ENCODE peak calls at places on chromosomes 1 and 21, in four cellular contexts. One of them, this sample, is unnamed.
A peak's percentile ranks its signal among the peaks of the same experiment; 100 is the strongest.

GRCh38 chr1:225114354-225114995 is 185.0 kb downstream of the DNAH14 start:
- DNase-seq in type B pancreatic cell: no peak
- DNase-seq in mammary epithelial cell: no peak
- DNase-seq in WTC11: no peak
- DNase-seq in this sample: no peak

GRCh38 chr1:180231506-180232420 is 1.7 kb downstream of the LHX4 start:
- DNase-seq in type B pancreatic cell: no peak
- DNase-seq in mammary epithelial cell: peak; percentile 65
- DNase-seq in WTC11: peak; percentile 70
- DNase-seq in this sample: no peak

GRCh38 chr1:180235502-180236239 is 5.6 kb downstream of the LHX4 start:
- DNase-seq in type B pancreatic cell: no peak
- DNase-seq in mammary epithelial cell: no peak
- DNase-seq in WTC11: no peak
- DNase-seq in this sample: no peak

GRCh38 chr1:46043491-46044017 is 88.9 kb downstream of the PIK3R3 start:
- DNase-seq in type B pancreatic cell: no peak
- DNase-seq in mammary epithelial cell: no peak
- DNase-seq in WTC11: peak; percentile 41
- DNase-seq in this sample: no peak

GRCh38 chr1:53062731-53063591 is 948 bp downstream of the PODN start:
- DNase-seq in type B pancreatic cell: peak; percentile 62
- DNase-seq in mammary epithelial cell: no peak
- DNase-seq in WTC11: peak; percentile 62
- DNase-seq in this sample: no peak

GRCh38 chr1:64343105-64343960 is 126.6 kb upstream of the CACHD1 start:
- DNase-seq in type B pancreatic cell: no peak
- DNase-seq in mammary epithelial cell: peak; percentile 99
- DNase-seq in WTC11: no peak
- DNase-seq in this sample: no peak

GRCh38 chr1:184504012-184504694 is 117.3 kb downstream of the C1orf21 start:
- DNase-seq in type B pancreatic cell: no peak
- DNase-seq in mammary epithelial cell: no peak
- DNase-seq in WTC11: no peak
- DNase-seq in this sample: no peak

GRCh38 chr1:183417691-183418491 is at the start of gene NMNAT2:
- DNase-seq in type B pancreatic cell: peak; percentile 68
- DNase-seq in mammary epithelial cell: no peak
- DNase-seq in WTC11: peak; percentile 65
- DNase-seq in this sample: no peak

GRCh38 chr1:54499097-54500029 is 48.7 kb upstream of the ACOT11 start:
- DNase-seq in type B pancreatic cell: no peak
- DNase-seq in mammary epithelial cell: peak; percentile 12
- DNase-seq in WTC11: peak; percentile 59
- DNase-seq in this sample: no peak

GRCh38 chr1:55217226-55217996 is 2.2 kb upstream of the USP24 start:
- DNase-seq in type B pancreatic cell: no peak
- DNase-seq in mammary epithelial cell: no peak
- DNase-seq in WTC11: no peak
- DNase-seq in this sample: peak; percentile 64

GRCh38 chr1:9842781-9843575 is 19.2 kb upstream of the CLSTN1 start:
- DNase-seq in type B pancreatic cell: no peak
- DNase-seq in mammary epithelial cell: no peak
- DNase-seq in WTC11: no peak
- DNase-seq in this sample: no peak

GRCh38 chr1:204885790-204886189 is 15.1 kb downstream of the NFASC start:
- DNase-seq in type B pancreatic cell: no peak
- DNase-seq in mammary epithelial cell: peak; percentile 75
- DNase-seq in WTC11: no peak
- DNase-seq in this sample: no peak

GRCh38 chr1:23169727-23170335 is 1.2 kb upstream of the LUZP1 start:
- DNase-seq in type B pancreatic cell: no peak
- DNase-seq in mammary epithelial cell: peak; percentile 89
- DNase-seq in WTC11: no peak
- DNase-seq in this sample: peak; percentile 66

GRCh38 chr1:110948038-110948810 is 15.5 kb downstream of the LRIF1 start:
- DNase-seq in type B pancreatic cell: no peak
- DNase-seq in mammary epithelial cell: peak; percentile 32
- DNase-seq in WTC11: no peak
- DNase-seq in this sample: no peak

GRCh38 chr1:41447995-41448770 is 36.3 kb downstream of the EDN2 start:
- DNase-seq in type B pancreatic cell: no peak
- DNase-seq in mammary epithelial cell: no peak
- DNase-seq in WTC11: no peak
- DNase-seq in this sample: peak; percentile 16

GRCh38 chr1:20837554-20838192 is 50.6 kb upstream of the HP1BP3 start:
- DNase-seq in type B pancreatic cell: no peak
- DNase-seq in mammary epithelial cell: no peak
- DNase-seq in WTC11: no peak
- DNase-seq in this sample: no peak

GRCh38 chr1:158527190-158527815 is 26.9 kb downstream of the OR6Y1 start:
- DNase-seq in type B pancreatic cell: no peak
- DNase-seq in mammary epithelial cell: peak; percentile 2
- DNase-seq in WTC11: no peak
- DNase-seq in this sample: no peak

GRCh38 chr1:198970919-198971318 is 332.1 kb downstream of the PTPRC start:
- DNase-seq in type B pancreatic cell: no peak
- DNase-seq in mammary epithelial cell: peak; percentile 53
- DNase-seq in WTC11: no peak
- DNase-seq in this sample: no peak

GRCh38 chr1:64378826-64379225 is 91.1 kb upstream of the CACHD1 start:
- DNase-seq in type B pancreatic cell: no peak
- DNase-seq in mammary epithelial cell: no peak
- DNase-seq in WTC11: peak; percentile 42
- DNase-seq in this sample: no peak

GRCh38 chr1:172298146-172298545 is 122.3 kb upstream of the C1orf105 start:
- DNase-seq in type B pancreatic cell: no peak
- DNase-seq in mammary epithelial cell: no peak
- DNase-seq in WTC11: no peak
- DNase-seq in this sample: no peak

GRCh38 chr1:58823481-58824010 is 39.7 kb upstream of the JUN start:
- DNase-seq in type B pancreatic cell: no peak
- DNase-seq in mammary epithelial cell: peak; percentile 88
- DNase-seq in WTC11: no peak
- DNase-seq in this sample: peak; percentile 52

GRCh38 chr1:32619701-32620485 is 30.5 kb downstream of the ZBTB8OS start:
- DNase-seq in type B pancreatic cell: no peak
- DNase-seq in mammary epithelial cell: no peak
- DNase-seq in WTC11: no peak
- DNase-seq in this sample: no peak

GRCh38 chr1:67759066-67759465 is 74.1 kb downstream of the GADD45A start:
- DNase-seq in type B pancreatic cell: no peak
- DNase-seq in mammary epithelial cell: no peak
- DNase-seq in WTC11: no peak
- DNase-seq in this sample: no peak

GRCh38 chr1:230797376-230798186 is 50.4 kb downstream of the CAPN9 start:
- DNase-seq in type B pancreatic cell: peak; percentile 74
- DNase-seq in mammary epithelial cell: peak; percentile 33
- DNase-seq in WTC11: peak; percentile 62
- DNase-seq in this sample: no peak

GRCh38 chr21:28639742-28640141 is 352.9 kb downstream of the LTN1 start:
- DNase-seq in type B pancreatic cell: no peak
- DNase-seq in mammary epithelial cell: peak; percentile 29
- DNase-seq in WTC11: no peak
- DNase-seq in this sample: no peak

GRCh38 chr1:14887936-14888335 is 265.6 kb upstream of the TMEM51 start:
- DNase-seq in type B pancreatic cell: no peak
- DNase-seq in mammary epithelial cell: no peak
- DNase-seq in WTC11: no peak
- DNase-seq in this sample: no peak

GRCh38 chr1:21567241-21568005 is 58.2 kb downstream of the ALPL start:
- DNase-seq in type B pancreatic cell: no peak
- DNase-seq in mammary epithelial cell: peak; percentile 17
- DNase-seq in WTC11: no peak
- DNase-seq in this sample: no peak

GRCh38 chr21:30779269-30779668 is 24.0 kb upstream of the KRTAP21-1 start:
- DNase-seq in type B pancreatic cell: no peak
- DNase-seq in mammary epithelial cell: no peak
- DNase-seq in WTC11: no peak
- DNase-seq in this sample: no peak

GRCh38 chr21:45525153-45525909 is 16.9 kb downstream of the SLC19A1 start:
- DNase-seq in type B pancreatic cell: peak; percentile 67
- DNase-seq in mammary epithelial cell: no peak
- DNase-seq in WTC11: peak; percentile 8
- DNase-seq in this sample: peak; percentile 36

GRCh38 chr1:108068141-108068540 is 103.2 kb upstream of the VAV3 start:
- DNase-seq in type B pancreatic cell: no peak
- DNase-seq in mammary epithelial cell: peak; percentile 15
- DNase-seq in WTC11: no peak
- DNase-seq in this sample: no peak

GRCh38 chr1:70934197-70934961 is 113.2 kb downstream of the PTGER3 start:
- DNase-seq in type B pancreatic cell: no peak
- DNase-seq in mammary epithelial cell: no peak
- DNase-seq in WTC11: no peak
- DNase-seq in this sample: no peak

GRCh38 chr1:12315126-12315525 is 85.3 kb downstream of the VPS13D start:
- DNase-seq in type B pancreatic cell: no peak
- DNase-seq in mammary epithelial cell: no peak
- DNase-seq in WTC11: no peak
- DNase-seq in this sample: no peak

GRCh38 chr1:12125422-12126355 is 41.1 kb upstream of the TNFRSF1B start:
- DNase-seq in type B pancreatic cell: no peak
- DNase-seq in mammary epithelial cell: no peak
- DNase-seq in WTC11: no peak
- DNase-seq in this sample: peak; percentile 67

GRCh38 chr1:205590777-205591513 is 40.9 kb downstream of the ELK4 start:
- DNase-seq in type B pancreatic cell: peak; percentile 24
- DNase-seq in mammary epithelial cell: no peak
- DNase-seq in WTC11: no peak
- DNase-seq in this sample: no peak

GRCh38 chr1:62391369-62391971 is 45.4 kb upstream of the USP1 start:
- DNase-seq in type B pancreatic cell: no peak
- DNase-seq in mammary epithelial cell: no peak
- DNase-seq in WTC11: peak; percentile 83
- DNase-seq in this sample: no peak

GRCh38 chr1:222801067-222801466 is 13.8 kb upstream of the DISP1 start:
- DNase-seq in type B pancreatic cell: no peak
- DNase-seq in mammary epithelial cell: no peak
- DNase-seq in WTC11: no peak
- DNase-seq in this sample: no peak
- TF ChIP-seq CTCF in type B pancreatic cell: no peak
- TF ChIP-seq CTCF in mammary epithelial cell: no peak
- TF ChIP-seq CTCF in WTC11: no peak
- TF ChIP-seq CTCF in this sample: no peak

GRCh38 chr1:202659974-202660373 is 50.3 kb downstream of the SYT2 start:
- DNase-seq in type B pancreatic cell: no peak
- DNase-seq in mammary epithelial cell: no peak
- DNase-seq in WTC11: no peak
- DNase-seq in this sample: no peak

GRCh38 chr1:202659541-202659940 is 50.7 kb downstream of the SYT2 start:
- DNase-seq in type B pancreatic cell: no peak
- DNase-seq in mammary epithelial cell: no peak
- DNase-seq in WTC11: no peak
- DNase-seq in this sample: no peak

GRCh38 chr1:202663141-202663540 is 47.1 kb downstream of the SYT2 start:
- DNase-seq in type B pancreatic cell: no peak
- DNase-seq in mammary epithelial cell: no peak
- DNase-seq in WTC11: no peak
- DNase-seq in this sample: no peak

GRCh38 chr1:202662081-202662480 is 48.2 kb downstream of the SYT2 start:
- DNase-seq in type B pancreatic cell: no peak
- DNase-seq in mammary epithelial cell: no peak
- DNase-seq in WTC11: no peak
- DNase-seq in this sample: no peak

DNA sequence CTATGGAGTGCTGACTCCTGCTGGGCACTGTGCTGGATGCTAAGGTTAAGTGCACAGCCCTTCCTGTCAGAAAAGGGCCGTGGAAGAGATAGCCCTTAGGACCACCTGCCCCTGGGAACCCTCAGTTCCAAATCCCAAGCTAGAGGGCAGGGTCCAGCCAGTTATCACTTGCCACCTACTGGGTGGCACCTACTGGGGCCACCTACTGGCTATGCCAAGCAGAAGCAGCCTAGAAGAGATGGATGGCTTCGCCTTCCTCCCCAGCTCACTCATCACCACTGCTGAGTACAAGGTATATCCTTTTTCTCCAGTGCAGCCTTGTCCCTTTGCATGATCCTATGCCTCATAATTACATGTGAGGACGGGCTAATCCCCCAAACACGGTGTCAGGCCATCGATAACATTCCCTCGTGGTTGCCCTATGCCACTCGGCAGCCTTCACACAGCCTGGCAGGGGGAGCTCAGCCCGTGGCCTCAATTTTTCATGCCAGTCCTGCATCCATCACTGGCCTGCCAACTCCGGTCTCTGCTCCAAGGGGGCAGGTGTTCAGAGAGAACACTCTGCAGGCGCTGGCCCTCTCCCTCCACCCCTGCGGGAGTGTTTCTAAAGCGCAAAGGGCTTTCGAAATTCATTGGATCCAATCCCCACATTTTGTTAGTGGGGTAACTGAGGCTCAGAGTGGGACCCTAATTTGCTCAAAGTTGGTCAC is 49.0 kb downstream of the SYT2 start:
- DNase-seq in type B pancreatic cell: no peak
- DNase-seq in mammary epithelial cell: no peak
- DNase-seq in WTC11: no peak
- DNase-seq in this sample: no peak
- TF ChIP-seq CTCF in type B pancreatic cell: no peak
- TF ChIP-seq CTCF in mammary epithelial cell: peak; percentile 56
- TF ChIP-seq CTCF in WTC11: no peak
- TF ChIP-seq CTCF in this sample: peak; percentile 44

GRCh38 chr1:37017737-37018136 is 16.6 kb downstream of the GRIK3 start:
- DNase-seq in type B pancreatic cell: no peak
- DNase-seq in mammary epithelial cell: no peak
- DNase-seq in WTC11: no peak
- DNase-seq in this sample: no peak
- TF ChIP-seq CTCF in type B pancreatic cell: no peak
- TF ChIP-seq CTCF in mammary epithelial cell: no peak
- TF ChIP-seq CTCF in WTC11: no peak
- TF ChIP-seq CTCF in this sample: no peak

GRCh38 chr1:80656011-80656627 is 1144.6 kb upstream of the ADGRL2 start:
- DNase-seq in type B pancreatic cell: no peak
- DNase-seq in mammary epithelial cell: peak; percentile 6
- DNase-seq in WTC11: peak; percentile 25
- DNase-seq in this sample: no peak
- TF ChIP-seq CTCF in type B pancreatic cell: peak; percentile 73
- TF ChIP-seq CTCF in mammary epithelial cell: peak; percentile 56
- TF ChIP-seq CTCF in WTC11: peak; percentile 27
- TF ChIP-seq CTCF in this sample: no peak

GRCh38 chr1:30052178-30052577 is 671.2 kb downstream of the MATN1 start:
- DNase-seq in type B pancreatic cell: no peak
- DNase-seq in mammary epithelial cell: no peak
- DNase-seq in WTC11: no peak
- DNase-seq in this sample: no peak
- TF ChIP-seq CTCF in type B pancreatic cell: no peak
- TF ChIP-seq CTCF in mammary epithelial cell: no peak
- TF ChIP-seq CTCF in WTC11: no peak
- TF ChIP-seq CTCF in this sample: no peak

This sample was measured in CD14-positive monocyte.